ENCODE peak calls at places on chromosomes 13 and 19, in five cellular contexts. T is sigmoid colon, R is left lung, C is heart left ventricle, G is brain microvascular endothelial cell. X is an unnamed sample.

GRCh38 chr13:33606692-33607091 is 211.3 kb upstream of the RFC3 start:
- DNase-seq in T (no peak), R (no peak), C (no peak), G (no peak), X (no peak)

GRCh38 chr19:33416307-33417215 is 43.1 kb downstream of the CEBPG start:
- DNase-seq in T (peak), R (peak), C (peak), G (peak), X (no peak)

GRCh38 chr13:47332149-47332548 is 435.3 kb upstream of the HTR2A start:
- DNase-seq in T (no peak), R (no peak), C (no peak), G (no peak), X (no peak)

GRCh38 chr19:40921005-40921897 is 39.2 kb upstream of the CYP2A7 start:
- DNase-seq in T (no peak), R (peak), C (no peak), G (no peak), X (no peak)

GRCh38 chr19:54229146-54229545 is 6.3 kb upstream of the LILRB3 start:
- DNase-seq in T (peak), R (peak), C (no peak), G (no peak), X (no peak)

GRCh38 chr19:28426902-28427232 is 786.1 kb downstream of the UQCRFS1 start:
- DNase-seq in T (no peak), R (no peak), C (no peak), G (peak), X (no peak)

GRCh38 chr19:2173388-2173787 is 9.7 kb downstream of the DOT1L start:
- DNase-seq in T (no peak), R (no peak), C (no peak), G (no peak), X (no peak)

GRCh38 chr13:80157261-80157942 is 183.5 kb downstream of the SPRY2 start:
- DNase-seq in T (no peak), R (no peak), C (no peak), G (peak), X (no peak)

GRCh38 chr19:20968092-20968491 is 45.0 kb downstream of the ZNF85 start:
- DNase-seq in T (no peak), R (no peak), C (no peak), G (no peak), X (no peak)

GRCh38 chr13:99847318-99847750 is 124.2 kb downstream of the ZIC5 start:
- DNase-seq in T (no peak), R (no peak), C (no peak), G (no peak), X (no peak)

GRCh38 chr19:8441725-8442544 is 2.8 kb upstream of the HNRNPM start:
- DNase-seq in T (no peak), R (no peak), C (peak), G (no peak), X (no peak)

GRCh38 chr19:10976200-10976892 is 15.5 kb downstream of the SMARCA4 start:
- DNase-seq in T (no peak), R (no peak), C (no peak), G (no peak), X (no peak)

GRCh38 chr13:87123987-87124784 is 547.0 kb upstream of the SLITRK5 start:
- DNase-seq in T (no peak), R (no peak), C (peak), G (peak), X (peak)

GRCh38 chr13:88926890-88927502 is 1255.8 kb downstream of the SLITRK5 start:
- DNase-seq in T (no peak), R (no peak), C (no peak), G (no peak), X (no peak)

GRCh38 chr13:34467450-34468083 is 474.5 kb upstream of the NBEA start:
- DNase-seq in T (no peak), R (no peak), C (no peak), G (no peak), X (no peak)

GRCh38 chr19:37346091-37346490 is 24.8 kb upstream of the ZNF527 start:
- DNase-seq in T (no peak), R (no peak), C (no peak), G (no peak), X (no peak)

GRCh38 chr13:20161275-20161950 is 561 bp upstream of the GJA3 start:
- DNase-seq in T (no peak), R (no peak), C (peak), G (no peak), X (no peak)

GRCh38 chr13:34265016-34265692 is 447.2 kb downstream of the RFC3 start:
- DNase-seq in T (no peak), R (no peak), C (no peak), G (no peak), X (no peak)

GRCh38 chr19:55027472-55028337 is 10.4 kb downstream of the GP6 start:
- DNase-seq in T (no peak), R (no peak), C (no peak), G (no peak), X (no peak)

GRCh38 chr19:11736696-11737095 is 2.0 kb downstream of the ZNF823 start:
- DNase-seq in T (peak), R (peak), C (peak), G (peak), X (no peak)

GRCh38 chr13:113904411-113904810 is 40.5 kb upstream of the GAS6 start:
- DNase-seq in T (no peak), R (no peak), C (peak), G (no peak), X (no peak)

GRCh38 chr13:110306960-110307696 is at the start of the genes COL4A1 and COL4A2:
- DNase-seq in T (peak), R (peak), C (peak), G (peak), X (no peak)

GRCh38 chr19:2475018-2475701 is 767 bp upstream of the GADD45B start:
- DNase-seq in T (peak), R (peak), C (peak), G (peak), X (no peak)

GRCh38 chr13:32284927-32285632 is 30.1 kb downstream of the ZAR1L start:
- DNase-seq in T (no peak), R (no peak), C (no peak), G (peak), X (no peak)

GRCh38 chr13:45207319-45207718 is 6.5 kb upstream of the KCTD4 start:
- DNase-seq in T (no peak), R (no peak), C (no peak), G (no peak), X (no peak)

GRCh38 chr19:47755065-47755761 is 9.9 kb downstream of the NOP53 start:
- DNase-seq in T (no peak), R (no peak), C (no peak), G (no peak), X (no peak)

GRCh38 chr19:16542045-16542893 is at the start of gene CHERP:
- DNase-seq in T (peak), R (peak), C (peak), G (peak), X (peak)

DNA sequence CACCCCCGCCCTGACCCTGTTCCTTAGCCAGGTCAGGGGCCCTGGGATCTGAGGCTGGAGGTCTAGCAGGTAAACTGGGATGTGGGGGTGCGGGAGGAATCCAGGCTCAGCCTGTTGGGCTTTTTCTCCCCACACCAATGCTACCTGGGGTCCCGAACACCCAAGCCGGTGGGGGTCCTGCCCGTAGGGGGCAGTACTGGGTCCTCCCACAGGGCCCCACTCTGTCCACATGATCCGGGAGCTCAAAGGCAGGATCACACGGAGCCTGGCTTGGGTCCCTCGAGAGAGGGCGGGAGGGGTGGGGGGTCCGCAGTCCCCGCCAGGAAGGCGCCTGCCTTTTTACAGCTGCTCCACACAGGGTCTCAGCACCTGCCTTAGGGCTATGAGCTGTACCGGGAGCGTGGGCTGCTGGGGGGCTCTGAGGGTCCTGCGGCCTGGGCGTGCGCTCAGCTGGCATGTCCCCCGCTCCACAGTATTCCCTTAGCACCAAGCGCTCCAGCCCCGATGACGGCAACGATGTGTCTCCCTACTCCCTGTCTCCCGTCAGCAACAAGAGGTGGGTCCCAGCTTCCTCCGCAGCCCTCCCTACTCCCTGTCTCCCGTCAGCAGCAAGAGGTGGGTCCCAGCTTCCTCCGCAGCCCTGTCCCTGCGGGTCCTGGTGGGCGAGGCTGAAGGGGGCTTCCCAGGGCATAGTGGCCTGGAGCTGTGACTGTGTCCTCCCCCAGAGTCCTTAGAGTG is 12.3 kb upstream of the TEKTIP1 start:
- DNase-seq in T (no peak), R (no peak), C (no peak), G (no peak), X (no peak)
- TF ChIP-seq CTCF in T (no peak), R (no peak), C (peak), G (peak), X (no peak)

GRCh38 chr19:46297700-46298476 is 1.0 kb downstream of the HIF3A start:
- DNase-seq in T (peak), R (no peak), C (peak), G (no peak), X (no peak)
- TF ChIP-seq CTCF in T (no peak), R (no peak), C (peak), G (peak), X (no peak)

DNA sequence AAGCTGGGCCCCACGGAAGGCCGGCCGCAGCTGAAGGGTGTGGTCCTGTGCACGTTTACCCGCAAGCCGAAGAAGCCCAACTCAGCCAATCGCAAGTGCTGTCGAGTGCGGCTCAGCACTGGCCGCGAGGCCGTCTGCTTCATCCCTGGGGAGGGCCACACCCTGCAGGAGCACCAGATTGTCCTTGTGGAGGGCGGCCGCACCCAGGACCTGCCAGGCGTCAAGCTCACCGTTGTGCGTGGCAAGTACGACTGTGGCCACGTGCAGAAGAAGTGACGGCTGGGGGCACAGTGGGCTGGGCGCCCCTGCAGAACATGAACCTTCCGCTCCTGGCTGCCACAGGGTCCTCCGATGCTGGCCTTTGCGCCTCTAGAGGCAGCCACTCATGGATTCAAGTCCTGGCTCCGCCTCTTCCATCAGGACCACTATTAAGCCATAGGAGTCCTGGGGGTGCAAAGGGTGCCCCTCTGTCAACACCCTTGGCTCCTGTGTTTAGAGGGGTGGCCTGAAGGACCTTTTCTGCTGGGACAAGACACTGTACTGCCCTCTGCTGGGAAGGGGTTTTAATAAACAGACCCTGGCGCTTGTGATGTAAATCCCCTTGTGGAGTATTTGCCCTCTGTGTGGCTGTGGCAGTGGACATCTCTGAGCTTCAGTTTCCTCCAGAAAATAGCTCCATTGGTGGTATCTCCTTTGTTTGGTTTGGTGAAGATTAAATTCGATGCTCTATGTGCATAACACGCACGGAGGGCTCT is 1.9 kb downstream of the MRPS12 start:
- DNase-seq in T (no peak), R (no peak), C (no peak), G (peak), X (no peak)
- TF ChIP-seq CTCF in T (peak), R (no peak), C (peak), G (peak), X (peak)

GRCh38 chr19:49212302-49212701 is 54.7 kb downstream of the TRPM4 start:
- DNase-seq in T (no peak), R (no peak), C (no peak), G (no peak), X (no peak)

GRCh38 chr19:49216076-49216475 is 58.5 kb downstream of the TRPM4 start:
- DNase-seq in T (no peak), R (no peak), C (no peak), G (peak), X (no peak)

GRCh38 chr19:49214701-49215100 is 57.1 kb downstream of the TRPM4 start:
- DNase-seq in T (no peak), R (no peak), C (no peak), G (no peak), X (no peak)

GRCh38 chr19:49210901-49211451 is 53.4 kb downstream of the TRPM4 start:
- DNase-seq in T (no peak), R (no peak), C (no peak), G (no peak), X (no peak)

DNA sequence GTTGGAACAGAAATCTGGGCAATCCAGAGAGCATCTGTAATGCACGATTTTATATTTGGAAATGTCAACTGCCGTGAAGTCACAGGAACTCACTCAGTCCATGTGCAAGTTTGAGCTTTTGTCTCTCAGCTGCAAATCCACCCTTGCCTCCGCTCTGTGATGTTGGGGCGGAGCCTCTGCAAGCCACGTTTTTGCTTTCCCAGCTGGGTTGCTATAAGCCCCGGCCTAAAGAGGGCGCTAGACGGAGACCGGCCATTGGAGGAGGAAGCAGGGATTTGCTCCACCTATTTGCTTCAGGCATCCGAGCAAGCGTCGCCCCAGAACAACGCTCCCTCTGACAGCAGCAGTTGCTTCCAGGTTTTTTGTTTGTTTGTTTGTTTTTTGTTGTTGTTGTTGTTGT is 56.2 kb downstream of the TRPM4 start:
- DNase-seq in T (no peak), R (no peak), C (no peak), G (no peak), X (no peak)
- TF ChIP-seq CTCF in T (no peak), R (no peak), C (peak), G (peak), X (no peak)

DNA sequence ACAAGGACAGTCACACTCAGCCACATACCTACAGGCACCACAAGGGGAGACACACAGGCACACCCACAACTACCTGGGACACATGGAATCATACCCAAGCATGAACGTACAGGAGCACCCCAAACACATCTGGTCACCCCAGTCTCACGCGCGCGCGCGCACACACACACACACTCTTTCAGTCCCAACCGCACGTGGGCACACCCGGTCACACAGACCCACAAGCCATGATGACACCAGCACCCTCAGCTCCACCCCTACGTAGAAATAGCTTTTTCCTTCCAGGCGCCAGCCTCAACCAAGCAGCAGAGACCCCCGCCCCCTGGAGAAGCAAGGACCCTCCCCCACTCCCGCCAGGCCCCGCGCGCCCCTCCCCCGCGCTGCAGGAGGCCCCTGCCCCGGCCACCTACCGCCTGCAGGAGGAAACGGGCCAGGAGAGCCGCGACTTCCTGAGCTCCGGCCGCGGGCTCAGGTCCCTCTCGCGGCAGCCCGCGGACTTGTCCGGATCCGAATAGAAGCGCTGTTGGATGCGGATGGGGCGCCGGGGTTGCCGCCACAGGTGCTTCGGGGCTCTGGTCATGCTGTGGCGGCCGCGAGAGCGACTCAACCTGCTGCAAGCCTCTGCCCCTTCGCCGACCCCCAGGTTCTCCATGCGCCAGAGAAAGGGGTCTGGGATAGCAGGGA is 6.4 kb upstream of the PDE4C start:
- DNase-seq in T (no peak), R (no peak), C (no peak), G (no peak), X (no peak)
- TF ChIP-seq CTCF in T (no peak), R (no peak), C (no peak), G (peak), X (no peak)

X was measured in AG09319.